ENCODE peak calls at places on chromosomes 12 and 14, in ten cellular contexts. I is ELF-1; U is activated naive CD8-positive, alpha-beta T cell treated with anti-CD3 and anti-CD28 coated beads, Interleukin-2, amount 50 U/mL, for 16 hours; Q is NCI-H774; T is caudate nucleus; Z is effector CD4-positive, alpha-beta T cell; B is H54; F is GM23338; O is stimulated activated CD8-positive, alpha-beta memory T cell treated with anti-CD3 and anti-CD28 coated beads, Interleukin-2, amount 100 ng/mL, for 1 hour; A is LoVo. C is an unnamed sample.

GRCh38 chr12:57235012-57235727 is 5.7 kb downstream of the SHMT2 start:
- DNase-seq in I (peak), U (no peak), Q (no peak), T (no peak), Z (no peak), B (no peak), F (peak), O (no peak), A (no peak), C (no peak)

GRCh38 chr14:34012978-34013713 is 62.3 kb upstream of the EGLN3 start:
- DNase-seq in I (no peak), U (no peak), Q (peak), T (no peak), Z (no peak), B (no peak), F (no peak), O (no peak), A (no peak), C (no peak)

GRCh38 chr12:64890873-64891468 is 66.5 kb downstream of the TBC1D30 start:
- DNase-seq in I (peak), U (no peak), Q (peak), T (no peak), Z (no peak), B (peak), F (peak), O (no peak), A (peak), C (peak)

GRCh38 chr14:24058260-24058950 is 6.6 kb downstream of the CARMIL3 start:
- DNase-seq in I (peak), U (no peak), Q (peak), T (peak), Z (peak), B (peak), F (peak), O (no peak), A (peak), C (peak)

GRCh38 chr12:125890983-125891382 is 825.7 kb downstream of the AACS start:
- DNase-seq in I (no peak), U (no peak), Q (no peak), T (no peak), Z (no peak), B (no peak), F (no peak), O (no peak), A (no peak), C (no peak)

GRCh38 chr12:47277972-47278448 is 198.3 kb upstream of the AMIGO2 start:
- DNase-seq in I (no peak), U (no peak), Q (no peak), T (no peak), Z (no peak), B (peak), F (no peak), O (no peak), A (peak), C (no peak)

GRCh38 chr12:49622501-49623141 is 740 bp upstream of the PRPF40B start:
- DNase-seq in I (peak), U (peak), Q (no peak), T (no peak), Z (peak), B (no peak), F (peak), O (peak), A (peak), C (no peak)

GRCh38 chr12:3213171-3213570 is 136.0 kb downstream of the TSPAN9 start:
- DNase-seq in I (no peak), U (no peak), Q (no peak), T (no peak), Z (no peak), B (no peak), F (no peak), O (no peak), A (no peak), C (no peak)

GRCh38 chr14:59093889-59094288 is 94.6 kb upstream of the DAAM1 start:
- DNase-seq in I (no peak), U (no peak), Q (no peak), T (no peak), Z (no peak), B (no peak), F (no peak), O (no peak), A (no peak), C (no peak)

GRCh38 chr12:98419795-98420402 is 95.5 kb upstream of the TMPO start:
- DNase-seq in I (no peak), U (no peak), Q (no peak), T (no peak), Z (no peak), B (no peak), F (no peak), O (no peak), A (no peak), C (no peak)

GRCh38 chr12:31989987-31990386 is 30.8 kb downstream of the RESF1 start:
- DNase-seq in I (no peak), U (no peak), Q (no peak), T (no peak), Z (no peak), B (no peak), F (no peak), O (no peak), A (no peak), C (no peak)

GRCh38 chr12:102685841-102686240 is 205.5 kb upstream of the IGF1 start:
- DNase-seq in I (no peak), U (no peak), Q (no peak), T (no peak), Z (no peak), B (no peak), F (no peak), O (no peak), A (no peak), C (no peak)

GRCh38 chr14:89270439-89271227 is 146.4 kb downstream of the FOXN3 start:
- DNase-seq in I (no peak), U (no peak), Q (no peak), T (no peak), Z (no peak), B (no peak), F (no peak), O (no peak), A (no peak), C (no peak)

GRCh38 chr12:114347861-114348260 is 58.1 kb downstream of the TBX5 start:
- DNase-seq in I (no peak), U (no peak), Q (no peak), T (no peak), Z (no peak), B (no peak), F (no peak), O (no peak), A (no peak), C (no peak)

C was measured in central memory CD8-positive, alpha-beta T cell.